ENCODE peak calls at places on chromosomes 6 and 20, in five cellular contexts. One of them, this sample, is unnamed.

GRCh38 chr6:6006428-6007310 is at the start of gene NRN1:
- DNase-seq in HFF-Myc: no peak
- DNase-seq in lung: no peak
- DNase-seq in dermis blood vessel endothelial cell: peak; percentile 65
- DNase-seq in EL: peak; percentile 40
- DNase-seq in this sample: peak; percentile 74

GRCh38 chr6:87830834-87831374 is 128.9 kb upstream of the AKIRIN2 start:
- DNase-seq in dermis blood vessel endothelial cell: no peak
- DNase-seq in HFF-Myc: no peak
- DNase-seq in lung: no peak
- DNase-seq in EL: no peak
- DNase-seq in this sample: no peak

GRCh38 chr6:113969888-113970807 is 800 bp downstream of the HDAC2 start:
- DNase-seq in HFF-Myc: no peak
- DNase-seq in EL: peak; percentile 47
- DNase-seq in lung: peak; percentile 48
- DNase-seq in dermis blood vessel endothelial cell: peak; percentile 67
- DNase-seq in this sample: peak; percentile 67

GRCh38 chr6:22954749-22955385 is 385.5 kb downstream of the HDGFL1 start:
- DNase-seq in HFF-Myc: no peak
- DNase-seq in EL: peak; percentile 8
- DNase-seq in dermis blood vessel endothelial cell: peak; percentile 19
- DNase-seq in lung: no peak
- DNase-seq in this sample: no peak

GRCh38 chr6:47079638-47080037 is 37.5 kb upstream of the ADGRF1 start:
- DNase-seq in dermis blood vessel endothelial cell: peak; percentile 46
- DNase-seq in EL: no peak
- DNase-seq in lung: no peak
- DNase-seq in HFF-Myc: no peak
- DNase-seq in this sample: peak; percentile 25

GRCh38 chr20:52275243-52275817 is 83.8 kb upstream of the ZFP64 start:
- DNase-seq in HFF-Myc: no peak
- DNase-seq in dermis blood vessel endothelial cell: no peak
- DNase-seq in EL: no peak
- DNase-seq in lung: no peak
- DNase-seq in this sample: no peak

GRCh38 chr6:11585426-11586016 is 48.0 kb downstream of the TMEM170B start:
- DNase-seq in EL: peak; percentile 73
- DNase-seq in lung: no peak
- DNase-seq in dermis blood vessel endothelial cell: peak; percentile 84
- DNase-seq in HFF-Myc: peak; percentile 27
- DNase-seq in this sample: peak; percentile 60

GRCh38 chr20:40835321-40835720 is 146.3 kb upstream of the MAFB start:
- DNase-seq in HFF-Myc: no peak
- DNase-seq in dermis blood vessel endothelial cell: no peak
- DNase-seq in EL: no peak
- DNase-seq in lung: no peak
- DNase-seq in this sample: no peak

GRCh38 chr20:48783533-48784272 is 44.1 kb downstream of the PREX1 start:
- DNase-seq in HFF-Myc: no peak
- DNase-seq in dermis blood vessel endothelial cell: no peak
- DNase-seq in lung: no peak
- DNase-seq in EL: no peak
- DNase-seq in this sample: peak; percentile 33

GRCh38 chr20:44017905-44018683 is 103.4 kb downstream of the TOX2 start:
- DNase-seq in dermis blood vessel endothelial cell: peak; percentile 90
- DNase-seq in lung: peak; percentile 85
- DNase-seq in HFF-Myc: peak; percentile 78
- DNase-seq in EL: peak; percentile 87
- DNase-seq in this sample: peak; percentile 92

GRCh38 chr20:49987868-49988690 is 5.3 kb downstream of the SNAI1 start:
- DNase-seq in lung: no peak
- DNase-seq in dermis blood vessel endothelial cell: no peak
- DNase-seq in EL: peak; percentile 36
- DNase-seq in HFF-Myc: no peak
- DNase-seq in this sample: no peak

GRCh38 chr6:10190042-10190441 is 224.8 kb downstream of the TFAP2A start:
- DNase-seq in EL: peak; percentile 58
- DNase-seq in HFF-Myc: no peak
- DNase-seq in dermis blood vessel endothelial cell: no peak
- DNase-seq in lung: no peak
- DNase-seq in this sample: peak; percentile 49

GRCh38 chr6:169101981-169102380 is 151.7 kb downstream of the THBS2 start:
- DNase-seq in dermis blood vessel endothelial cell: no peak
- DNase-seq in EL: peak; percentile 75
- DNase-seq in HFF-Myc: peak; percentile 9
- DNase-seq in lung: peak; percentile 17
- DNase-seq in this sample: no peak

GRCh38 chr6:170148709-170149470 is 142.0 kb downstream of the DLL1 start:
- DNase-seq in lung: no peak
- DNase-seq in HFF-Myc: no peak
- DNase-seq in dermis blood vessel endothelial cell: no peak
- DNase-seq in EL: no peak
- DNase-seq in this sample: no peak

GRCh38 chr20:35743693-35744491 is 1.8 kb upstream of the RBM39 start:
- DNase-seq in EL: peak; percentile 23
- DNase-seq in dermis blood vessel endothelial cell: peak; percentile 35
- DNase-seq in lung: no peak
- DNase-seq in HFF-Myc: no peak
- DNase-seq in this sample: no peak

GRCh38 chr6:149924933-149925252 is 2.0 kb upstream of the RAET1G start:
- DNase-seq in dermis blood vessel endothelial cell: no peak
- DNase-seq in lung: no peak
- DNase-seq in HFF-Myc: no peak
- DNase-seq in EL: no peak
- DNase-seq in this sample: no peak

GRCh38 chr20:168876-169275 is 11.6 kb downstream of the DEFB127 start:
- DNase-seq in dermis blood vessel endothelial cell: no peak
- DNase-seq in lung: no peak
- DNase-seq in EL: no peak
- DNase-seq in HFF-Myc: no peak
- DNase-seq in this sample: no peak

GRCh38 chr20:49990310-49990720 is 7.5 kb downstream of the SNAI1 start:
- DNase-seq in EL: no peak
- DNase-seq in dermis blood vessel endothelial cell: no peak
- DNase-seq in lung: no peak
- DNase-seq in HFF-Myc: no peak
- DNase-seq in this sample: no peak